ENCODE peak calls at places on chromosome X, in six cellular contexts. L, H, M, O, Q and Y are unnamed samples.

GRCh38 chrX:114581528-114582263 is 2.2 kb upstream of the HTR2C start:
- DNase-seq in H (peak; percentile 4), O (no peak), M (no peak), L (no peak), Q (no peak), Y (no peak)

GRCh38 chrX:129530410-129530809 is 7.1 kb upstream of the SMARCA1 start:
- DNase-seq in H (no peak), L (no peak), Q (no peak), O (no peak), M (no peak), Y (no peak)

GRCh38 chrX:30228526-30228925 is 1.9 kb upstream of the MAGEB3 start:
- DNase-seq in Q (no peak), L (no peak), H (no peak), O (no peak), M (no peak), Y (no peak)

GRCh38 chrX:132216806-132217202 is 2.4 kb downstream of the RAP2C start:
- DNase-seq in O (no peak), H (peak; percentile 62), Q (no peak), L (peak; percentile 59), M (no peak), Y (peak; percentile 19)

GRCh38 chrX:23926015-23926414 is 18.2 kb downstream of the CXorf58 start:
- DNase-seq in L (no peak), O (no peak), Q (no peak), M (no peak), H (no peak), Y (no peak)

GRCh38 chrX:39144965-39145364 is 343.7 kb downstream of the MID1IP1 start:
- DNase-seq in O (no peak), Q (no peak), H (no peak), M (no peak), L (peak; percentile 17), Y (no peak)

GRCh38 chrX:119885554-119886428 is 9.9 kb upstream of the AKAP14 start:
- DNase-seq in H (no peak), O (no peak), Q (no peak), M (no peak), L (peak; percentile 61), Y (peak; percentile 35)

GRCh38 chrX:73262991-73263390 is 48.3 kb upstream of the NAP1L2 start:
- DNase-seq in O (no peak), M (no peak), H (peak; percentile 0), L (peak; percentile 18), Q (no peak), Y (no peak)

GRCh38 chrX:31435592-31435991 is 363.8 kb upstream of the FTHL17 start:
- DNase-seq in H (no peak), O (peak; percentile 10), L (no peak), M (no peak), Q (no peak), Y (peak; percentile 41)

GRCh38 chrX:45851434-45851991 is 650.8 kb upstream of the DIPK2B start:
- DNase-seq in Q (peak; percentile 46), L (no peak), H (peak; percentile 86), M (peak; percentile 63), O (no peak), Y (no peak)

GRCh38 chrX:71225661-71226060 is 2.6 kb downstream of the GJB1 start:
- DNase-seq in H (no peak), O (no peak), Q (no peak), L (no peak), M (no peak), Y (no peak)

GRCh38 chrX:8919801-8920200 is 114.1 kb downstream of the FAM9B start:
- DNase-seq in M (no peak), H (no peak), L (no peak), O (no peak), Q (no peak), Y (no peak)

GRCh38 chrX:72644946-72645345 is 69.2 kb downstream of the PHKA1 start:
- DNase-seq in M (no peak), O (no peak), L (no peak), Q (no peak), H (peak; percentile 53), Y (no peak)

GRCh38 chrX:77742788-77743476 is 43.1 kb downstream of the ATRX start:
- DNase-seq in L (peak; percentile 11), H (no peak), Q (no peak), O (peak; percentile 27), M (no peak), Y (no peak)

GRCh38 chrX:132086717-132087116 is 41.1 kb downstream of the FRMD7 start:
- DNase-seq in H (peak; percentile 48), Q (no peak), L (peak; percentile 12), M (no peak), O (no peak), Y (peak; percentile 48)

GRCh38 chrX:110397353-110397752 is 38.7 kb downstream of the RTL9 start:
- DNase-seq in Q (no peak), H (peak; percentile 39), M (no peak), L (no peak), O (no peak), Y (no peak)

GRCh38 chrX:9195199-9195880 is 161.4 kb upstream of the FAM9B start:
- DNase-seq in L (no peak), O (no peak), Q (no peak), H (no peak), M (no peak), Y (no peak)

GRCh38 chrX:39261446-39262147 is 460.3 kb downstream of the MID1IP1 start:
- DNase-seq in O (no peak), L (peak; percentile 68), M (no peak), Q (no peak), H (peak; percentile 67), Y (peak; percentile 67)

GRCh38 chrX:2502120-2502667 is 1.4 kb upstream of the DHRSX start:
- DNase-seq in H (no peak), L (no peak), O (no peak), M (no peak), Q (peak; percentile 22), Y (no peak)

GRCh38 chrX:84729809-84730208 is 227.6 kb upstream of the HDX start:
- DNase-seq in Q (no peak), H (peak; percentile 39), O (no peak), M (no peak), L (peak; percentile 52), Y (peak; percentile 52)

GRCh38 chrX:19799319-19800182 is 87.8 kb downstream of the SH3KBP1 start:
- DNase-seq in M (no peak), L (peak; percentile 65), O (no peak), Q (no peak), H (peak; percentile 8), Y (peak; percentile 48)

GRCh38 chrX:119690921-119691716 is 1.8 kb downstream of the SEPTIN6 start:
- DNase-seq in Q (no peak), H (peak; percentile 46), M (no peak), O (no peak), L (peak; percentile 68), Y (peak; percentile 60)

GRCh38 chrX:45324941-45325340 is 124.3 kb upstream of the DIPK2B start:
- DNase-seq in O (no peak), Q (no peak), H (no peak), M (no peak), L (peak; percentile 31), Y (peak; percentile 50)

GRCh38 chrX:75038925-75039324 is 113.7 kb upstream of the NEXMIF start:
- DNase-seq in O (no peak), M (no peak), Q (no peak), H (peak; percentile 7), L (peak; percentile 18), Y (peak; percentile 50)

GRCh38 chrX:44451056-44451455 is 91.6 kb downstream of the FUNDC1 start:
- DNase-seq in H (no peak), O (no peak), M (no peak), Q (no peak), L (no peak), Y (no peak)

GRCh38 chrX:40564447-40564846 is 16.3 kb upstream of the ATP6AP2 start:
- DNase-seq in M (no peak), L (no peak), Q (no peak), O (no peak), H (no peak), Y (no peak)

GRCh38 chrX:20067709-20068315 is 48.9 kb downstream of the MAP7D2 start:
- DNase-seq in Q (peak; percentile 86), H (peak; percentile 87), O (peak; percentile 55), M (peak; percentile 81), L (peak; percentile 90), Y (peak; percentile 81)

GRCh38 chrX:15127010-15127409 is 142.9 kb downstream of the ASB9 start:
- DNase-seq in L (no peak), Q (no peak), M (no peak), O (no peak), H (no peak), Y (no peak)

GRCh38 chrX:40573763-40574162 is 7.0 kb upstream of the ATP6AP2 start:
- DNase-seq in Q (no peak), H (peak; percentile 36), L (peak; percentile 24), M (no peak), O (no peak), Y (peak; percentile 37)

GRCh38 chrX:74431807-74432206 is 10.5 kb downstream of the SLC16A2 start:
- DNase-seq in M (no peak), L (no peak), Q (no peak), H (no peak), O (no peak), Y (no peak)

GRCh38 chrX:118603981-118604380 is 108.4 kb downstream of the DOCK11 start:
- DNase-seq in M (no peak), H (peak; percentile 44), L (peak; percentile 72), Q (peak; percentile 28), O (no peak), Y (peak; percentile 75)
- H3K4me3 ChIP-seq in M (no peak overlapping the region), H (no peak overlapping the region), L (no peak overlapping the region), Q (no peak overlapping the region), O (no peak overlapping the region), Y (no peak overlapping the region)

GRCh38 chrX:115892787-115893671 is 277.5 kb upstream of the AGTR2 start:
- DNase-seq in Q (peak; percentile 77), M (no peak), L (peak; percentile 70), O (no peak), H (peak; percentile 22), Y (peak; percentile 24)
- TF ChIP-seq CTCF in Q (peak; percentile 63), M (peak; percentile 16), L (peak; percentile 32), O (peak; percentile 44), H (peak; percentile 32), Y (no peak)

GRCh38 chrX:68909945-68910344 is 81.1 kb downstream of the EFNB1 start:
- DNase-seq in M (no peak), L (no peak), O (no peak), Q (no peak), H (no peak), Y (no peak)
- H3K4me3 ChIP-seq in M (no peak overlapping the region), L (no peak overlapping the region), O (no peak overlapping the region), Q (no peak overlapping the region), H (no peak overlapping the region), Y (no peak overlapping the region)

GRCh38 chrX:106467422-106467821 is 144.4 kb upstream of the RADX start:
- DNase-seq in H (no peak), L (no peak), O (no peak), Q (no peak), M (no peak), Y (no peak)
- TF ChIP-seq CTCF in H (no peak), L (no peak), O (no peak), Q (no peak), M (no peak), Y (no peak)